ENCODE peak calls at places on chromosomes 2 and 18, in eight cellular contexts. X is Peyer's patch; Q is hepatocyte; J is B cell; O is psoas muscle; U is thyroid gland; M is CD8-positive, alpha-beta T cell; A is body of pancreas. N is an unnamed sample.

GRCh38 chr18:58359226-58360019 is 269.5 kb downstream of the ALPK2 start:
- DNase-seq in X (no peak), Q (no peak), J (no peak), O (no peak), U (no peak), M (no peak), A (no peak), N (no peak)

GRCh38 chr18:70781860-70782453 is 493.1 kb downstream of the SOCS6 start:
- DNase-seq in X (no peak), Q (peak), J (peak), O (no peak), U (peak), M (peak), A (peak), N (no peak)

GRCh38 chr2:109282360-109282759 is 153.4 kb downstream of the SH3RF3 start:
- DNase-seq in X (no peak), Q (no peak), J (no peak), O (no peak), U (no peak), M (no peak), A (no peak), N (no peak)

GRCh38 chr2:179129574-179130238 is 79.8 kb upstream of the CCDC141 start:
- DNase-seq in X (no peak), Q (peak), J (no peak), O (no peak), U (no peak), M (no peak), A (no peak), N (no peak)

GRCh38 chr2:55763721-55764120 is 70.1 kb upstream of the PNPT1 start:
- DNase-seq in X (no peak), Q (no peak), J (no peak), O (no peak), U (no peak), M (no peak), A (no peak), N (no peak)

GRCh38 chr2:179749210-179749609 is 112.2 kb downstream of the ZNF385B start:
- DNase-seq in X (no peak), Q (no peak), J (no peak), O (no peak), U (no peak), M (no peak), A (no peak), N (no peak)

GRCh38 chr2:72925328-72925943 is 8.1 kb downstream of the EMX1 start:
- DNase-seq in X (no peak), Q (no peak), J (peak), O (no peak), U (no peak), M (no peak), A (no peak), N (no peak)

GRCh38 chr18:58893388-58894099 is 28.9 kb downstream of the ZNF532 start:
- DNase-seq in X (no peak), Q (no peak), J (no peak), O (no peak), U (no peak), M (no peak), A (no peak), N (no peak)

GRCh38 chr18:60541661-60542060 is 169.1 kb upstream of the MC4R start:
- DNase-seq in X (no peak), Q (no peak), J (no peak), O (no peak), U (no peak), M (no peak), A (no peak), N (no peak)

GRCh38 chr2:202521470-202521869 is 113.3 kb upstream of the FAM117B start:
- DNase-seq in X (no peak), Q (no peak), J (no peak), O (no peak), U (no peak), M (no peak), A (no peak), N (no peak)

GRCh38 chr2:230749111-230749510 is 36.5 kb downstream of the CAB39 start:
- DNase-seq in X (no peak), Q (no peak), J (no peak), O (no peak), U (no peak), M (no peak), A (no peak), N (no peak)

GRCh38 chr2:190943706-190944105 is 63.1 kb downstream of the GLS start:
- DNase-seq in X (no peak), Q (no peak), J (no peak), O (no peak), U (no peak), M (no peak), A (no peak), N (no peak)

GRCh38 chr2:143051480-143051879 is 77.7 kb upstream of the ARHGAP15 start:
- DNase-seq in X (no peak), Q (no peak), J (no peak), O (no peak), U (no peak), M (no peak), A (no peak), N (no peak)

GRCh38 chr2:240399419-240400318 is 35.8 kb upstream of the GPC1 start:
- DNase-seq in X (peak), Q (no peak), J (no peak), O (peak), U (no peak), M (no peak), A (no peak), N (no peak)

GRCh38 chr2:98912957-98913915 is 22.8 kb downstream of the CRACDL start:
- DNase-seq in X (no peak), Q (no peak), J (no peak), O (no peak), U (peak), M (no peak), A (no peak), N (no peak)

GRCh38 chr2:110948027-110948687 is 172.6 kb upstream of the BCL2L11 start:
- DNase-seq in X (no peak), Q (peak), J (no peak), O (no peak), U (peak), M (no peak), A (no peak), N (no peak)

GRCh38 chr2:162914161-162914560 is 75.6 kb upstream of the KCNH7 start:
- DNase-seq in X (no peak), Q (no peak), J (no peak), O (no peak), U (no peak), M (no peak), A (no peak), N (no peak)

GRCh38 chr2:155815851-155816250 is 516.7 kb downstream of the NR4A2 start:
- DNase-seq in X (no peak), Q (peak), J (no peak), O (no peak), U (no peak), M (no peak), A (no peak), N (no peak)

GRCh38 chr2:232623768-232624553 is 9.4 kb upstream of the EFHD1 start:
- DNase-seq in X (no peak), Q (no peak), J (peak), O (no peak), U (no peak), M (no peak), A (no peak), N (no peak)

GRCh38 chr2:225083276-225083675 is 41.0 kb upstream of the DOCK10 start:
- DNase-seq in X (no peak), Q (no peak), J (no peak), O (no peak), U (no peak), M (no peak), A (no peak), N (no peak)

GRCh38 chr2:58133395-58133794 is 86.8 kb downstream of the VRK2 start:
- DNase-seq in X (no peak), Q (no peak), J (no peak), O (no peak), U (no peak), M (no peak), A (no peak), N (no peak)

GRCh38 chr2:200765139-200765951 is 46.4 kb upstream of the BZW1 start:
- DNase-seq in X (no peak), Q (no peak), J (no peak), O (no peak), U (no peak), M (no peak), A (no peak), N (no peak)

GRCh38 chr2:10879624-10880585 is 31.8 kb upstream of the KCNF1 start:
- DNase-seq in X (no peak), Q (no peak), J (no peak), O (no peak), U (no peak), M (no peak), A (no peak), N (no peak)

GRCh38 chr2:3168230-3168891 is 209.3 kb downstream of the EIPR1 start:
- DNase-seq in X (no peak), Q (no peak), J (no peak), O (no peak), U (peak), M (no peak), A (no peak), N (no peak)

DNA sequence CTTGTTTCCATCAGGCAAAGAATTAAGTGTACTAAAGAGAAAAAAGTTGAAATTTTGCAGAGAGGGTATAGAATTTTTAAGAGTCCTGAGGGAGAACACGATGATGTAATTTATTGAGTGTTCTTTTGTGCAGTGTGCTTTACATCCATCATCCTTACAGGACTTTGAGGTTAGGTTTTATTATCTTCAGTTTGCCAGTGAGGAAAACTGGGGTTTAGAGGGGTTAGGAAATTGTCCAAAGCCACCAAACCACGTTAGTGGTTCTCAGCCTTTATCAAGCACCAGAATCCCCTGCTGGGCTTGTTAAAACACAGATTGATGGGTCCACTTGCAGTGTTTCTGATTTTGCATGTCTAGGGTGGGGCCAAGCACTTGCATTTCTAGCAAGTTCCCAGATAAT is 277.5 kb downstream of the KCNS3 start:
- DNase-seq in X (no peak), Q (no peak), J (no peak), O (no peak), U (no peak), M (no peak), A (no peak), N (no peak)
- TF ChIP-seq CTCF in X (no peak), Q (no peak), J (no peak), O (no peak), U (no peak), M (no peak), A (no peak), N (no peak)

DNA sequence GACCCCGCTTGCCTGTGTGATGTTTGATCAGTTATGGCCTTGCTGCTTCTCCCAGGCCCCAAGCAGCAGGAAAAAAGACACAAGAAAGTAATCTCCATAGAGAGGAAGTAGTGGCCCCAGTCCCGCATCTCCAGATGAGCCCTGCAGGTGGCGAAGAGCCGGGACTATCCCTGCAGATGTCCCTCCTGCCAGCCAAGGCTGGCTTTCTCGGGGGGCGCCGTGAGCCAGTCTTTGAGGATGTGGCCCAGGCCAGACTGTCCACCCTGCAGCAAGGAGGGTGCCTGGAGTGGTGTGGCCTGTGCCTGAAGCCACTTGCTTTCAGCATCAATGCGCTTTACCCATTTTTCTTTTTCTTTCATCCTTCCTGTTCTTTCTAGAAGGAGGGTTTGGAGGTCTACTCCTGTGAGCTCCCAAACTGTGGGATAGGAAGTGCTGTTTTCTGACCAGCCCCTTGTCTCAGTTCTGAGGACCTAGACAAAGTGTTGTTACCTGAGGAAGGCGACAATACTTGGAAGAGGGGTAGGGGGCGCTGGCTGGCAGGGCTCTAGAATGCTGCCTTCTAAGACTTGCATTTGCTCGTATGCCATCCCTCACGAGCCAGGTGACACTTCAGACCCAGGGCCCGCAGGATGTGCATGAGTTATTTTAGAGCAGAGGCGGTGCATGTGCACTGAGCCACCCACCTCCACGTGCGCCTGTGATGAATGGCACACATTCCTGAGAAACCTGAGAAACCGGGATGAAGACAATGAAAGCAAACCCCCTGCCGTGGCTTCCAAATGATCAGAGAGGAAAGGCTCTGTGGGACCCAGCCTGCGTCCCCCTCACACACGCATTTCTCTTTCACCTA is 255.8 kb downstream of the FBXO15 start:
- DNase-seq in X (no peak), Q (peak), J (no peak), O (no peak), U (peak), M (no peak), A (no peak), N (no peak)
- TF ChIP-seq CTCF in X (no peak), Q (no peak), J (no peak), O (no peak), U (no peak), M (no peak), A (no peak), N (no peak)

DNA sequence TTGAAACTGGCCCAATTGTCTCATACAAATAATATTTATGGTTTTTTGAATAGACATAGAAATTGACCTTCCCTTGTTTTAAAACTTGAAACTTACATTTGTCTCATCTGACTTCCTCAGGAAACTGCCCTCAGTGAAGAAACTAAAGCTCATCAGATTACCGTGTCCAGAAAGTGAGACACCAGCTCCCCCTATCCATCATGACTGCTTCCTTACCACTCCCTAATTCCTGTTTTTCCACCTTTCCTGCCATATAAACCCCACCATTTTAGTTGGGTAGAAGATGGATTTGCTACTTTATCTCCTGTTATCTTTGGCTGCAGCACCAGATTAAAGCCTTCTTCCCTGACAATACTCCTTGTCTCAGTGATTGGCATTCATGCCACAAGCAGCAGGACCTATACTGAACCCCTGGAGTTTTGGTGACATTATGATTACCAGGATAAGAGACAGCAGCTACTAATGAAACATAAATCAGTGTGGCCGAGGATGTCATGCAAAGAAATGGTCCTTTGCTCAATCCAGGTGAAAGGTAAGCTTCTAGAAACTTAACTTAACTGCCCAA is 1627.6 kb upstream of the ZEB2 start:
- DNase-seq in X (no peak), Q (no peak), J (no peak), O (no peak), U (no peak), M (no peak), A (no peak), N (no peak)
- TF ChIP-seq CTCF in X (no peak), Q (no peak), J (no peak), O (no peak), U (no peak), M (no peak), A (no peak), N (no peak)

DNA sequence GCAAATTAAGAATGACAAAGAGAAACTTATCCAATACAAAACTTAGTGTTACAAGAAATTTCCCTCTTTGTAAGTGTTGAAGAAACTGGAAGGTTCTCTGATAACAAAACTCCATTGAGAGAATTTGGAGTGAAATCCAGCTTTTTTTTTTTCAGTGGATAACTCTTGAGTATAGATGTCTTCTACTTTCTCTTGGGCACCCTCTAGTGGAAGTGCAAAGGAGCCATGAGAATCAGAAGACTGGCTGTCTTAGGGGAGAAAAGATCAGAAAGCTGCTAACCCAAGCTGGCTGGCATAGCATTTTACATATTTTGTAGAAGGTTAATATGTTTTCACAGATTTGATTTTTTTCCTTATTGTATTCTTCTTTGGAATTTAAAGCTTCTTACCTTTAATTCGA is 138.8 kb upstream of the SATB2 start:
- DNase-seq in X (no peak), Q (no peak), J (no peak), O (no peak), U (no peak), M (no peak), A (no peak), N (no peak)
- TF ChIP-seq CTCF in X (no peak), Q (peak), J (no peak), O (peak), U (no peak), M (no peak), A (peak), N (no peak)

DNA sequence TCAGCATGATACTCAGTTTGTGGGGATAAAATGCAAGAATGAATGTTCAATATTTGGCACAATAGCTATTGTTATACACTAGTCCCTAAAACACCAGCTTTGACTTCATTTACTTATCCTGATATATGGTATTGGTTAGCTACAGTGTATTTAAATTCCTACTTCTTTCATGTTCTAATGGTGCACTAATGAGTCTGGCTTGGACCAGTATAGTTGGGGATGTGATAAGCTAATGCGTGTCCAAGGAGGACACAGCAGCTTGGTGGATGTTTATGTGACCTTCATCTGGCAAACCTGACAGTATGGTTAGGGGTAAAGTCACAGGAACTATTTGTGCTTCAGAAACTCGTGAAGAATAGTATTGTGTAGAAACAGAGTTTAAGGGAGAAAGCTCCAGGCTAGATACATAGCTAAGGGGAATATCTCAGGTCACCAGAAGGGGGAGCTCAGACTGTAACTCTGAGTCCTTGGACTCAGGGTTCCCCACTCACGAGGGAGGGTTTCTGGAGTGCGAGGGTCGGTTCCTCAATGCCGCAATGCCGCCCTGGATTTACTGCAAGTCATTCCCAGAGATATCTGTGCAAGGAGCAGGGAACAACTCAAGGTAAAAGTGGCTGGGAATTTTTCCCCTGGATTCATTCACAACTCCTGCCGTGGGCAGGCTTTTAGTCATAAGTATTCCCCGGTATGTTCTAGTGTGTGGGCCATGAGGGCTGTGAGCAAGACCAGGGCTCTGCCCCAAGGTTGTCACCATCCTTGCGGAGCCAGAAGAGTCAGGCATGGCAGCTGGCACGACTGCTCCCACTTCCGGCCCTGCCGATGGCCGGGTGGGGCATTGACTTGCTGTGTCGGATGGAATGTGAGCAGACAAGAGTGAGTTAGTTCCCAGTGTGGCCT is 14.5 kb downstream of the IL1R2 start:
- DNase-seq in X (no peak), Q (peak), J (no peak), O (no peak), U (no peak), M (no peak), A (peak), N (no peak)
- TF ChIP-seq CTCF in X (no peak), Q (peak), J (peak), O (peak), U (peak), M (peak), A (peak), N (no peak)

GRCh38 chr2:70959271-70959761 is 19.1 kb upstream of the ANKRD53 start:
- DNase-seq in X (no peak), Q (peak), J (no peak), O (no peak), U (no peak), M (no peak), A (no peak), N (no peak)

GRCh38 chr2:70961648-70961994 is 16.8 kb upstream of the ANKRD53 start:
- DNase-seq in X (no peak), Q (no peak), J (no peak), O (no peak), U (no peak), M (no peak), A (no peak), N (no peak)

GRCh38 chr2:70960833-70961647 is 17.4 kb upstream of the ANKRD53 start:
- DNase-seq in X (peak), Q (peak), J (no peak), O (no peak), U (no peak), M (no peak), A (peak), N (no peak)

GRCh38 chr2:70958759-70959158 is 19.7 kb upstream of the ANKRD53 start:
- DNase-seq in X (no peak), Q (peak), J (no peak), O (no peak), U (no peak), M (no peak), A (no peak), N (no peak)

GRCh38 chr2:70959851-70960832 is 18.3 kb upstream of the ANKRD53 start:
- DNase-seq in X (no peak), Q (peak), J (no peak), O (no peak), U (no peak), M (no peak), A (no peak), N (no peak)
- TF ChIP-seq CTCF in X (no peak), Q (no peak), J (no peak), O (no peak), U (no peak), M (no peak), A (no peak), N (no peak)

GRCh38 chr2:103285354-103285753 is 523.5 kb downstream of the TMEM182 start:
- DNase-seq in X (no peak), Q (no peak), J (no peak), O (no peak), U (no peak), M (no peak), A (no peak), N (no peak)

GRCh38 chr2:103293266-103293583 is 531.4 kb downstream of the TMEM182 start:
- DNase-seq in X (no peak), Q (no peak), J (no peak), O (no peak), U (no peak), M (no peak), A (no peak), N (no peak)

GRCh38 chr2:103292570-103293265 is 530.9 kb downstream of the TMEM182 start:
- DNase-seq in X (no peak), Q (no peak), J (no peak), O (no peak), U (peak), M (no peak), A (no peak), N (no peak)

GRCh38 chr2:103284750-103285149 is 522.9 kb downstream of the TMEM182 start:
- DNase-seq in X (no peak), Q (no peak), J (no peak), O (no peak), U (no peak), M (no peak), A (no peak), N (no peak)

GRCh38 chr2:103289101-103289725 is 527.4 kb downstream of the TMEM182 start:
- DNase-seq in X (no peak), Q (no peak), J (no peak), O (no peak), U (no peak), M (no peak), A (no peak), N (no peak)
- TF ChIP-seq CTCF in X (no peak), Q (peak), J (no peak), O (no peak), U (peak), M (no peak), A (no peak), N (no peak)

GRCh38 chr2:233801357-233802131 is 23.4 kb downstream of the MROH2A start:
- DNase-seq in X (peak), Q (no peak), J (no peak), O (no peak), U (no peak), M (no peak), A (no peak), N (no peak)
- TF ChIP-seq CTCF in X (no peak), Q (no peak), J (no peak), O (no peak), U (no peak), M (no peak), A (no peak), N (no peak)

GRCh38 chr2:54052825-54053718 is 62.3 kb upstream of the ACYP2 start:
- DNase-seq in X (no peak), Q (no peak), J (no peak), O (no peak), U (no peak), M (no peak), A (no peak), N (no peak)
- TF ChIP-seq CTCF in X (no peak), Q (no peak), J (no peak), O (no peak), U (no peak), M (no peak), A (no peak), N (no peak)